ENCODE peak calls at places on chromosomes 11 and 22, in ten cellular contexts. One of them, this sample, is unnamed.

GRCh38 chr11:133821776-133822175 is 23.5 kb downstream of the SPATA19 start:
- DNase-seq in neural progenitor cell: peak
- DNase-seq in AG09309: no peak
- DNase-seq in AG04449: no peak
- DNase-seq in HCT116: peak
- DNase-seq in astrocyte: no peak
- DNase-seq in mammary epithelial cell: no peak
- DNase-seq in astrocyte of the spinal cord: no peak
- DNase-seq in PC-9: peak
- DNase-seq in osteoblast: no peak
- DNase-seq in this sample: peak

GRCh38 chr22:45254789-45255261 is 14.1 kb upstream of the KIAA0930 start:
- DNase-seq in osteoblast: peak
- DNase-seq in AG04449: no peak
- DNase-seq in astrocyte: peak
- DNase-seq in PC-9: no peak
- DNase-seq in neural progenitor cell: no peak
- DNase-seq in astrocyte of the spinal cord: no peak
- DNase-seq in mammary epithelial cell: no peak
- DNase-seq in HCT116: no peak
- DNase-seq in AG09309: no peak
- DNase-seq in this sample: no peak

GRCh38 chr22:41833369-41834004 is 582 bp downstream of the SREBF2 start:
- DNase-seq in AG09309: no peak
- DNase-seq in PC-9: peak
- DNase-seq in HCT116: no peak
- DNase-seq in astrocyte: no peak
- DNase-seq in osteoblast: peak
- DNase-seq in neural progenitor cell: peak
- DNase-seq in mammary epithelial cell: peak
- DNase-seq in astrocyte of the spinal cord: no peak
- DNase-seq in AG04449: no peak
- DNase-seq in this sample: peak

GRCh38 chr11:101011881-101012280 is 117.7 kb downstream of the PGR start:
- DNase-seq in AG04449: no peak
- DNase-seq in astrocyte of the spinal cord: no peak
- DNase-seq in neural progenitor cell: no peak
- DNase-seq in astrocyte: no peak
- DNase-seq in PC-9: no peak
- DNase-seq in osteoblast: no peak
- DNase-seq in mammary epithelial cell: no peak
- DNase-seq in HCT116: no peak
- DNase-seq in AG09309: no peak
- DNase-seq in this sample: no peak

GRCh38 chr22:20422965-20423635 is 14.5 kb downstream of the SCARF2 start:
- DNase-seq in AG09309: no peak
- DNase-seq in HCT116: no peak
- DNase-seq in astrocyte of the spinal cord: no peak
- DNase-seq in mammary epithelial cell: no peak
- DNase-seq in AG04449: no peak
- DNase-seq in PC-9: no peak
- DNase-seq in osteoblast: peak
- DNase-seq in astrocyte: no peak
- DNase-seq in neural progenitor cell: no peak
- DNase-seq in this sample: peak

GRCh38 chr11:1679881-1680280 is 17.1 kb upstream of the KRTAP5-6 start:
- DNase-seq in PC-9: no peak
- DNase-seq in AG04449: no peak
- DNase-seq in astrocyte: no peak
- DNase-seq in astrocyte of the spinal cord: no peak
- DNase-seq in osteoblast: peak
- DNase-seq in AG09309: no peak
- DNase-seq in neural progenitor cell: no peak
- DNase-seq in HCT116: no peak
- DNase-seq in mammary epithelial cell: no peak
- DNase-seq in this sample: no peak

GRCh38 chr11:60873533-60873932 is 6.2 kb downstream of the ZP1 start:
- DNase-seq in HCT116: no peak
- DNase-seq in astrocyte of the spinal cord: no peak
- DNase-seq in AG04449: no peak
- DNase-seq in neural progenitor cell: no peak
- DNase-seq in AG09309: no peak
- DNase-seq in osteoblast: no peak
- DNase-seq in PC-9: no peak
- DNase-seq in astrocyte: no peak
- DNase-seq in mammary epithelial cell: no peak
- DNase-seq in this sample: peak

GRCh38 chr11:63906087-63906486 is 10.9 kb downstream of the RCOR2 start:
- DNase-seq in astrocyte of the spinal cord: no peak
- DNase-seq in astrocyte: no peak
- DNase-seq in AG04449: no peak
- DNase-seq in PC-9: no peak
- DNase-seq in AG09309: no peak
- DNase-seq in osteoblast: peak
- DNase-seq in neural progenitor cell: no peak
- DNase-seq in mammary epithelial cell: no peak
- DNase-seq in HCT116: no peak
- DNase-seq in this sample: no peak

GRCh38 chr11:133943950-133944698 is 12.6 kb downstream of the IGSF9B start:
- DNase-seq in AG09309: no peak
- DNase-seq in osteoblast: no peak
- DNase-seq in AG04449: no peak
- DNase-seq in HCT116: no peak
- DNase-seq in astrocyte: no peak
- DNase-seq in PC-9: no peak
- DNase-seq in astrocyte of the spinal cord: no peak
- DNase-seq in neural progenitor cell: no peak
- DNase-seq in mammary epithelial cell: no peak
- DNase-seq in this sample: peak

GRCh38 chr11:48207881-48208280 is 8.7 kb upstream of the OR4B1 start:
- DNase-seq in HCT116: no peak
- DNase-seq in astrocyte of the spinal cord: no peak
- DNase-seq in osteoblast: no peak
- DNase-seq in AG09309: no peak
- DNase-seq in neural progenitor cell: no peak
- DNase-seq in AG04449: no peak
- DNase-seq in PC-9: no peak
- DNase-seq in mammary epithelial cell: no peak
- DNase-seq in astrocyte: no peak
- DNase-seq in this sample: no peak

GRCh38 chr22:24554316-24555159 is at the start of gene GUCD1:
- DNase-seq in astrocyte of the spinal cord: peak
- DNase-seq in AG09309: no peak
- DNase-seq in astrocyte: peak
- DNase-seq in neural progenitor cell: peak
- DNase-seq in AG04449: no peak
- DNase-seq in osteoblast: peak
- DNase-seq in HCT116: no peak
- DNase-seq in PC-9: peak
- DNase-seq in mammary epithelial cell: peak
- DNase-seq in this sample: no peak

GRCh38 chr11:72648737-72649136 is 25.5 kb downstream of the PDE2A start:
- DNase-seq in osteoblast: no peak
- DNase-seq in mammary epithelial cell: no peak
- DNase-seq in AG04449: no peak
- DNase-seq in PC-9: no peak
- DNase-seq in neural progenitor cell: no peak
- DNase-seq in AG09309: no peak
- DNase-seq in astrocyte: no peak
- DNase-seq in HCT116: no peak
- DNase-seq in astrocyte of the spinal cord: no peak
- DNase-seq in this sample: no peak

GRCh38 chr11:85725510-85726258 is 39.7 kb upstream of the CCDC89 start:
- DNase-seq in astrocyte of the spinal cord: peak
- DNase-seq in neural progenitor cell: no peak
- DNase-seq in AG04449: peak
- DNase-seq in astrocyte: peak
- DNase-seq in osteoblast: peak
- DNase-seq in AG09309: peak
- DNase-seq in PC-9: no peak
- DNase-seq in mammary epithelial cell: peak
- DNase-seq in HCT116: peak
- DNase-seq in this sample: peak

GRCh38 chr11:73290536-73290935 is 17.5 kb upstream of the ARHGEF17 start:
- DNase-seq in astrocyte: no peak
- DNase-seq in PC-9: no peak
- DNase-seq in astrocyte of the spinal cord: no peak
- DNase-seq in AG09309: no peak
- DNase-seq in HCT116: no peak
- DNase-seq in mammary epithelial cell: no peak
- DNase-seq in neural progenitor cell: no peak
- DNase-seq in AG04449: no peak
- DNase-seq in osteoblast: peak
- DNase-seq in this sample: no peak

GRCh38 chr11:16987205-16987568 is 27.0 kb downstream of the PLEKHA7 start:
- DNase-seq in mammary epithelial cell: no peak
- DNase-seq in osteoblast: no peak
- DNase-seq in AG04449: no peak
- DNase-seq in AG09309: no peak
- DNase-seq in astrocyte of the spinal cord: no peak
- DNase-seq in PC-9: peak
- DNase-seq in neural progenitor cell: no peak
- DNase-seq in HCT116: no peak
- DNase-seq in astrocyte: no peak
- DNase-seq in this sample: peak

GRCh38 chr22:45860201-45860600 is 116.8 kb downstream of the WNT7B start:
- DNase-seq in osteoblast: no peak
- DNase-seq in neural progenitor cell: no peak
- DNase-seq in astrocyte of the spinal cord: no peak
- DNase-seq in astrocyte: no peak
- DNase-seq in mammary epithelial cell: no peak
- DNase-seq in AG09309: no peak
- DNase-seq in HCT116: no peak
- DNase-seq in PC-9: no peak
- DNase-seq in AG04449: no peak
- DNase-seq in this sample: no peak

GRCh38 chr11:65135633-65136145 is 1.4 kb upstream of the SYVN1 start:
- DNase-seq in PC-9: no peak
- DNase-seq in AG04449: no peak
- DNase-seq in astrocyte: no peak
- DNase-seq in astrocyte of the spinal cord: no peak
- DNase-seq in neural progenitor cell: no peak
- DNase-seq in AG09309: no peak
- DNase-seq in HCT116: no peak
- DNase-seq in mammary epithelial cell: no peak
- DNase-seq in osteoblast: no peak
- DNase-seq in this sample: no peak
- H3K4me3 ChIP-seq in PC-9: peak
- H3K4me3 ChIP-seq in AG04449: peak
- H3K4me3 ChIP-seq in astrocyte: peak
- H3K4me3 ChIP-seq in astrocyte of the spinal cord: peak
- H3K4me3 ChIP-seq in neural progenitor cell: peak
- H3K4me3 ChIP-seq in AG09309: peak
- H3K4me3 ChIP-seq in HCT116: peak
- H3K4me3 ChIP-seq in mammary epithelial cell: peak
- H3K4me3 ChIP-seq in osteoblast: peak
- H3K4me3 ChIP-seq in this sample: peak

DNA sequence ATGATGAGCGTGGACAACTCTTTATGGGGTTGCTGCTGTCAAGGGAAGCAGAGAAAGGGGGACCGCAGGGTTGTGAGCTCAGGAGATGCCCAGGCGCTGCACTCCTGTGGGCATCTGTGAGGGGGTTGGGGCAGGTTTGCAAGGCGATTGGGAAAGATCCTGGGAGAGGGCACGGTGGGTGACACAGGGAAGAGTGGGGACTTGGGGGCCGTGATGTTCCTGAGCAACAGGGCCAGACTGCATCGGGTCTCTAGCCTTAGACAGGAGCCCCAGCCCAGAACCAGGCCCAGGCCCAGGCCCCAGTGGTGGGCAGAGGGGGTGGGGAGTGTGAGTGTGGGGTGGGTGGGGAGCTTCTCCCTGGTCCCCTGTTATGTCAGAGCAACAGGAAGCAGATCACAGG is 38.3 kb downstream of the CSF2RB start:
- DNase-seq in osteoblast: peak
- DNase-seq in AG09309: no peak
- DNase-seq in PC-9: no peak
- DNase-seq in astrocyte: no peak
- DNase-seq in mammary epithelial cell: no peak
- DNase-seq in HCT116: no peak
- DNase-seq in astrocyte of the spinal cord: no peak
- DNase-seq in AG04449: no peak
- DNase-seq in neural progenitor cell: no peak
- DNase-seq in this sample: no peak
- H3K4me3 ChIP-seq in osteoblast: no peak
- H3K4me3 ChIP-seq in AG09309: no peak
- H3K4me3 ChIP-seq in PC-9: no peak
- H3K4me3 ChIP-seq in astrocyte: no peak
- H3K4me3 ChIP-seq in mammary epithelial cell: no peak
- H3K4me3 ChIP-seq in HCT116: no peak
- H3K4me3 ChIP-seq in astrocyte of the spinal cord: no peak
- H3K4me3 ChIP-seq in AG04449: no peak
- H3K4me3 ChIP-seq in neural progenitor cell: no peak
- H3K4me3 ChIP-seq in this sample: no peak

DNA sequence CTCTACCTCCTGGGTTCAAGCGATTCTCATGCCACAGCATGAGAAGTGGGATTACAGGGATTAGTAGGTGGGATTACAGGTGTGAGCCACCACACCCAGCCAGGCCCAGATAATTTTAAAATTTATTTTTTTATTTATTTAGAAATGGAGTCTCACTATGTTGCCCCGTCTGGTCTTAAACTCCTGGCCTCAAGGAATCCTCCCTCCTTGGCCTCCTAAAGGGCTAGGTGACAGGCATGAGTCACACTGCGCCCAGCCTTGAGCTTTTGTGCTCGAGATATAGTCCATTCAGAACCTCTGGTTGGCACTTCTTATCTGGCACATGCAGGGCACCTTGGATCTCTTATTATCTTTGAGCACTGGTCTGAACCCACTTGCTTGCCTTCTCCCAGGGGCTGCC is 1.5 kb upstream of the SLC3A2 start:
- DNase-seq in mammary epithelial cell: no peak
- DNase-seq in PC-9: no peak
- DNase-seq in AG09309: no peak
- DNase-seq in astrocyte of the spinal cord: no peak
- DNase-seq in neural progenitor cell: no peak
- DNase-seq in AG04449: no peak
- DNase-seq in HCT116: no peak
- DNase-seq in astrocyte: no peak
- DNase-seq in osteoblast: no peak
- DNase-seq in this sample: no peak
- H3K4me3 ChIP-seq in mammary epithelial cell: no peak
- H3K4me3 ChIP-seq in PC-9: no peak
- H3K4me3 ChIP-seq in AG09309: no peak
- H3K4me3 ChIP-seq in astrocyte of the spinal cord: no peak
- H3K4me3 ChIP-seq in neural progenitor cell: no peak
- H3K4me3 ChIP-seq in AG04449: no peak
- H3K4me3 ChIP-seq in HCT116: peak
- H3K4me3 ChIP-seq in astrocyte: no peak
- H3K4me3 ChIP-seq in osteoblast: peak
- H3K4me3 ChIP-seq in this sample: no peak

DNA sequence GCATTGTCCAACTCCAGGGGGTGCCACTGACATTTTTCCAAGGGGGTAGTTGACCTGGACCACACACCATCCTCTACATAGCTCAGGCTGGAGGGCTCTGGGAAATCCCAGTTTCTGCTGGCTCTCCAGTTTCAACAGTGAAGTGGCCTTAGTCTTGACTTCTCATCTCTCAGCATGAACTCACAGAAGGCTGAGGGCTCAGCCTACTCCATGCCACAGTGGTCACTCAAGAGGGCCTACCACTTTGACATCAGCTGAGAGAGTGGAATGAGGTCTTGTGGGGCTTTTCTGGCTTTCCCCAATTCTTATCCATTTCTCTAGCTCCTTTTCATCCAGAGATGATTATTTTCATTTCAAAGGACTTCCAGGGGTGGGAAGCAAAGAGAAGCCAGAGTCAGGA is 7.4 kb downstream of the HTR3A start:
- DNase-seq in astrocyte of the spinal cord: no peak
- DNase-seq in osteoblast: no peak
- DNase-seq in PC-9: no peak
- DNase-seq in astrocyte: no peak
- DNase-seq in mammary epithelial cell: no peak
- DNase-seq in AG09309: no peak
- DNase-seq in AG04449: no peak
- DNase-seq in HCT116: no peak
- DNase-seq in neural progenitor cell: no peak
- DNase-seq in this sample: no peak
- H3K4me3 ChIP-seq in astrocyte of the spinal cord: no peak
- H3K4me3 ChIP-seq in osteoblast: no peak
- H3K4me3 ChIP-seq in PC-9: no peak
- H3K4me3 ChIP-seq in astrocyte: no peak
- H3K4me3 ChIP-seq in mammary epithelial cell: no peak
- H3K4me3 ChIP-seq in AG09309: no peak
- H3K4me3 ChIP-seq in AG04449: no peak
- H3K4me3 ChIP-seq in HCT116: no peak
- H3K4me3 ChIP-seq in neural progenitor cell: no peak
- H3K4me3 ChIP-seq in this sample: no peak

This sample was measured in right cardiac atrium.